ENCODE peak calls at places on chromosomes 11 and 22, in nine cellular contexts. J is tibial nerve; S is A673; L is body of pancreas; Z is PC-3; G is kidney epithelial cell; A is CD8-positive, alpha-beta T cell; M is endodermal cell; F is heart right ventricle. C is an unnamed sample.
A peak's percentile ranks its signal among the peaks of the same experiment; 100 is the strongest.

GRCh38 chr11:115083129-115083823 is 404.9 kb downstream of the NXPE2 start:
- DNase-seq in A (no peak), S (peak; percentile 16), G (no peak), M (no peak), L (peak; percentile 8), Z (no peak), F (no peak), J (no peak), C (no peak)

GRCh38 chr11:838441-839279 is 3.7 kb downstream of the POLR2L start:
- DNase-seq in S (no peak), L (no peak), Z (no peak), F (no peak), M (peak; percentile 78), A (no peak), G (no peak), J (no peak), C (no peak)

GRCh38 chr11:126530416-126530815 is 174.9 kb downstream of the ST3GAL4 start:
- DNase-seq in Z (no peak), G (no peak), S (no peak), L (no peak), A (no peak), F (no peak), J (no peak), M (no peak), C (no peak)

GRCh38 chr11:1499899-1500298 is 13.3 kb upstream of the MOB2 start:
- DNase-seq in G (no peak), F (no peak), Z (no peak), S (no peak), L (no peak), M (no peak), J (no peak), A (no peak), C (no peak)

GRCh38 chr11:12581923-12582322 is 92.3 kb upstream of the TEAD1 start:
- DNase-seq in F (no peak), J (no peak), M (peak; percentile 58), A (no peak), G (peak; percentile 95), Z (peak; percentile 89), S (peak; percentile 47), L (no peak), C (no peak)

GRCh38 chr11:57514538-57515331 is 767 bp downstream of the SLC43A1 start:
- DNase-seq in M (peak; percentile 81), Z (peak; percentile 54), J (peak; percentile 49), F (peak; percentile 73), G (no peak), A (peak; percentile 61), S (peak; percentile 43), L (peak; percentile 83), C (peak; percentile 76)

GRCh38 chr11:19853016-19853415 is 140.4 kb downstream of the NAV2 start:
- DNase-seq in M (no peak), G (no peak), A (no peak), F (no peak), L (no peak), S (no peak), J (no peak), Z (peak; percentile 44), C (no peak)

GRCh38 chr11:84471501-84471900 is 1155.6 kb downstream of the DLG2 start:
- DNase-seq in A (no peak), G (no peak), L (no peak), J (no peak), M (no peak), F (no peak), S (no peak), Z (no peak), C (no peak)

GRCh38 chr11:58615556-58615955 is 6.9 kb upstream of the CNTF start:
- DNase-seq in G (no peak), M (no peak), Z (no peak), A (no peak), L (no peak), F (no peak), S (no peak), J (no peak), C (no peak)
- H3K36me3 ChIP-seq in G (peaks cover 5% of the 10 kb centered on the region), M (peaks cover 97% of the 10 kb centered on the region), Z (peaks cover 95% of the 10 kb centered on the region), A (peaks cover 79% of the 10 kb centered on the region), L (no peaks in the 10 kb centered on the region), F (peaks cover 49% of the 10 kb centered on the region), S (peaks cover 99% of the 10 kb centered on the region), J (peaks cover 98% of the 10 kb centered on the region), C (no peaks in the 10 kb centered on the region)

DNA sequence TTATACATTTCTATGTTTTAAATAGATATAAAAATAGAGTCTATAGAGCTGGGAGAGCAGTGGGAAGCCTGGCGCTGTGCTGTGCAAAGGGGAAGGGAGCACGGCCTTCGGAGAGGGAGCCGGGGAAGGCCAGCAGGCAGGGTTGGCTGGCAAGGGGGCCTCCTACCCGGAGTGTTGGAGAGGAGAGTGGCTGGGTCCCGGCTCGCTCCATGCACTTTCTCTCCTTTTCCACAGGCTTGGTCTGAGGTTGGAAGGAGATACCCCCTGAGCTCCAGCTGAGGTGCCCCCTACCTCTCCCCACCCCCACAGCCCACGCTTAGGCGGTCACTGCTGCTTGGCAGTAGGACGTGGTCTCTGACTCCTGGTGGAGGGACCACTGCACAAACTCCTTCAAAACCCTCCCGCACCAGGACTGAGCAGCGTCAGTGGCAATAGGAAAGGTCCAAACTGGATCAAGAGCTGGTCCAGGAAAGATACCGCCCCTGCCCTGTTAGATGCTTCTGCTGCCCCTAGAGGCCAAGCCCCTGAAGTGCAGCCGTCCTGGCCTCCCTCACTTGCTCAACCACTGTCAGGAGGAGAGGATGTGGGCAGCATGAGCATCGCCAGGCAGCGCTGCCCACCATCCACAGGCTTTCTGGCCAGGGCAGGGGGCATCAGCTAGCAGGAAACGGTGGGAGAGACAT is 52.9 kb downstream of the SYT13 start:
- DNase-seq in F (peak; percentile 71), M (peak; percentile 96), A (peak; percentile 57), L (peak; percentile 70), J (peak; percentile 47), S (peak; percentile 83), G (no peak), Z (peak; percentile 70), C (peak; percentile 68)
- H3K36me3 ChIP-seq in F (no peaks in the 10 kb centered on the region), M (no peaks in the 10 kb centered on the region), A (no peaks in the 10 kb centered on the region), L (no peaks in the 10 kb centered on the region), J (peaks cover 11% of the 10 kb centered on the region), S (no peaks in the 10 kb centered on the region), G (no peaks in the 10 kb centered on the region), Z (no peaks in the 10 kb centered on the region), C (no peaks in the 10 kb centered on the region)

GRCh38 chr11:5339771-5340322 is 3.5 kb downstream of the OR51B5 start:
- DNase-seq in G (no peak), M (no peak), Z (no peak), S (no peak), J (no peak), F (no peak), A (no peak), L (no peak), C (no peak)
- H3K36me3 ChIP-seq in G (no peaks in the 10 kb centered on the region), M (no peaks in the 10 kb centered on the region), Z (no peaks in the 10 kb centered on the region), S (no peaks in the 10 kb centered on the region), J (no peaks in the 10 kb centered on the region), F (no peaks in the 10 kb centered on the region), A (no peaks in the 10 kb centered on the region), L (no peaks in the 10 kb centered on the region), C (no peaks in the 10 kb centered on the region)

GRCh38 chr22:22895776-22896445 is 8.3 kb downstream of the IGLL5 start:
- DNase-seq in Z (no peak), M (no peak), A (no peak), G (no peak), F (no peak), L (no peak), J (no peak), S (no peak), C (no peak)

GRCh38 chr22:22896601-22897000 is 9.0 kb downstream of the IGLL5 start:
- DNase-seq in F (no peak), G (no peak), J (no peak), Z (no peak), M (no peak), S (no peak), L (no peak), A (no peak), C (no peak)

GRCh38 chr22:22897947-22898346 is 10.3 kb downstream of the IGLL5 start:
- DNase-seq in F (no peak), J (no peak), G (no peak), Z (no peak), M (no peak), A (no peak), L (no peak), S (no peak), C (no peak)

GRCh38 chr22:22894740-22895731 is 7.4 kb downstream of the IGLL5 start:
- DNase-seq in S (no peak), L (no peak), A (no peak), M (no peak), Z (no peak), F (no peak), J (no peak), G (no peak), C (no peak)

DNA sequence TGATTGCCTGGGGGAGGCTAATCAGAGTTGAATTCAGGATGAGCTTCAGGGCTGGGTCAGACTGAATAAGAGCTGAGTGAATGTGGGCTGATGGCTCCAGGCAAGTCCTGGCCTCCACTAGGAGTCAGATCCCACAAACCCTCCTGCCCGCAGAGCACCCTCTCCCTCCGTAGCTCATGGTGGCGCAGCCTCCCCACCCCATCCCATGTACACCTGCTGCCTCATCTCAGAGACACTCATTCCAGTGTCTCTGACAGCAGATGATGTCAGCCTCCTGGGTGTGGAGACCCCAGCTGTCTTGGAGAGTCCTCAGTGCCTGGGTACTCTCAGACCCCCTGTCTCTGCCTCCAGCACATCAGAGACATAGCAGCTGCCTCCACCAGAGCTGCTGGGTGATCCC is 9.4 kb downstream of the IGLL5 start:
- DNase-seq in S (no peak), L (no peak), F (no peak), M (no peak), A (no peak), J (no peak), Z (no peak), G (no peak), C (no peak)
- H3K36me3 ChIP-seq in S (no peaks in the 10 kb centered on the region), L (no peaks in the 10 kb centered on the region), F (no peaks in the 10 kb centered on the region), M (no peaks in the 10 kb centered on the region), A (no peaks in the 10 kb centered on the region), J (no peaks in the 10 kb centered on the region), Z (no peaks in the 10 kb centered on the region), G (no peaks in the 10 kb centered on the region), C (no peaks in the 10 kb centered on the region)

GRCh38 chr22:31776231-31776630 is 22.4 kb downstream of the DEPDC5 start:
- DNase-seq in S (no peak), G (no peak), F (no peak), M (no peak), Z (peak; percentile 49), J (no peak), L (no peak), A (no peak), C (no peak)
- H3K36me3 ChIP-seq in S (peaks cover 36% of the 10 kb centered on the region), G (no peaks in the 10 kb centered on the region), F (peaks cover 35% of the 10 kb centered on the region), M (peaks cover 42% of the 10 kb centered on the region), Z (peaks cover 14% of the 10 kb centered on the region), J (peaks cover 95% of the 10 kb centered on the region), L (no peaks in the 10 kb centered on the region), A (peaks cover 23% of the 10 kb centered on the region), C (no peaks in the 10 kb centered on the region)

GRCh38 chr11:71962428-71963038 is 33.7 kb downstream of the RNF121 start:
- DNase-seq in L (no peak), G (peak; percentile 63), J (no peak), S (peak; percentile 9), F (no peak), M (no peak), A (no peak), Z (peak; percentile 27), C (no peak)
- H3K36me3 ChIP-seq in L (no peaks in the 10 kb centered on the region), G (peaks cover 1% of the 10 kb centered on the region), J (peaks cover 53% of the 10 kb centered on the region), S (peaks cover 26% of the 10 kb centered on the region), F (peaks cover 17% of the 10 kb centered on the region), M (peaks cover 58% of the 10 kb centered on the region), A (no peaks in the 10 kb centered on the region), Z (peaks cover 24% of the 10 kb centered on the region), C (no peaks in the 10 kb centered on the region)

DNA sequence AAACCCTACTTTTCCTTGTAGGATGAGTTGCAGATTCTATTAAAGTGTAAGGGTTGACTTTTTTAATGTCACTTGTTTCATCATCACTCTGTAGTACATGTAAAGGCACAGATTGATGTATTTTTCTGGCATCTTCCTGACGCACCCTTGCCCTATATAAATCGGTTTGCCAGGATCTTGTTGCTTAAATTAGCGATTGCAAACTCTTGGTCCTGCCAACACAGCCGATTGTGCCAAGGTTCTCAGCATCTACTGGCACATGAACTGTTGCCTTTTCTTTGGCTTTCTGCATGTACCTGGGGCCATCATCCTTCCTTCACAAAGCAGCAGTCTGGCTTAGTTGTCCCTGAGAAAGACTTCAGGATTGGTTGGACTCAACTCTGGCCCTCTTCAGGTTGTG is 7.5 kb upstream of the LIN7C start:
- DNase-seq in G (no peak), M (no peak), S (no peak), A (no peak), J (no peak), F (peak; percentile 28), L (no peak), Z (no peak), C (no peak)
- H3K36me3 ChIP-seq in G (no peaks in the 10 kb centered on the region), M (no peaks in the 10 kb centered on the region), S (no peaks in the 10 kb centered on the region), A (no peaks in the 10 kb centered on the region), J (no peaks in the 10 kb centered on the region), F (no peaks in the 10 kb centered on the region), L (no peaks in the 10 kb centered on the region), Z (no peaks in the 10 kb centered on the region), C (no peaks in the 10 kb centered on the region)